ENCODE peak calls at places on chromosomes 1 and 21, in four cellular contexts. F is HepG2, U is K562, H is GM12878. J is an unnamed sample.

GRCh38 chr1:87106158-87106557 is 191.7 kb downstream of the HS2ST1 start:
- DNase-seq in H (no peak), U (no peak), F (no peak), J (no peak)

GRCh38 chr1:92274939-92275338 is 23.8 kb downstream of the GLMN start:
- DNase-seq in F (no peak), H (no peak), U (no peak), J (no peak)

GRCh38 chr1:47577310-47578025 is 139.6 kb downstream of the FOXD2 start:
- DNase-seq in U (no peak), F (no peak), H (no peak), J (no peak)

GRCh38 chr1:175274368-175274767 is 81.8 kb upstream of the KIAA0040 start:
- DNase-seq in U (no peak), H (peak), F (no peak), J (no peak)

GRCh38 chr21:29718081-29718815 is 221.5 kb downstream of the GRIK1 start:
- DNase-seq in H (no peak), F (no peak), U (no peak), J (no peak)

GRCh38 chr1:24502168-24503002 is at the start of gene RCAN3:
- DNase-seq in H (no peak), U (peak), F (peak), J (peak)

GRCh38 chr21:38622081-38622826 is 124.0 kb upstream of the ERG start:
- DNase-seq in U (no peak), F (no peak), H (no peak), J (no peak)

GRCh38 chr1:20302093-20302471 is 11.4 kb downstream of the VWA5B1 start:
- DNase-seq in H (no peak), U (no peak), F (no peak), J (no peak)

GRCh38 chr1:235327559-235328270 is at the start of gene ARID4B:
- DNase-seq in U (peak), F (no peak), H (no peak), J (peak)

GRCh38 chr1:40045182-40045581 is 4.7 kb downstream of the CAP1 start:
- DNase-seq in F (no peak), U (no peak), H (no peak), J (no peak)

GRCh38 chr1:18901952-18902522 is 318 bp downstream of the ALDH4A1 start:
- DNase-seq in H (no peak), F (no peak), U (no peak), J (peak)

GRCh38 chr1:90725341-90725960 is 8.3 kb upstream of the BARHL2 start:
- DNase-seq in F (no peak), U (no peak), H (no peak), J (no peak)

GRCh38 chr1:47209091-47209490 is 19.3 kb upstream of the PDZK1IP1 start:
- DNase-seq in H (no peak), F (no peak), U (no peak), J (no peak)

GRCh38 chr1:77824694-77825355 is 45.4 kb downstream of the MIGA1 start:
- DNase-seq in H (no peak), F (no peak), U (no peak), J (no peak)

GRCh38 chr1:226588484-226588883 is 39.9 kb downstream of the STUM start:
- DNase-seq in F (no peak), H (no peak), U (no peak), J (no peak)

GRCh38 chr1:175192111-175192629 is 406 bp downstream of the KIAA0040 start:
- DNase-seq in H (no peak), F (no peak), U (peak), J (peak)

GRCh38 chr1:23559985-23560755 is 869 bp upstream of the ID3 start:
- DNase-seq in H (no peak), U (no peak), F (no peak), J (no peak)

GRCh38 chr1:230753586-230754251 is 6.5 kb downstream of the CAPN9 start:
- DNase-seq in H (no peak), F (peak), U (peak), J (peak)

GRCh38 chr1:43648448-43648847 is 1.5 kb upstream of the KDM4A start:
- DNase-seq in F (no peak), H (no peak), U (no peak), J (no peak)

GRCh38 chr1:119184972-119185371 is 44.5 kb upstream of the WARS2 start:
- DNase-seq in H (no peak), U (no peak), F (no peak), J (no peak)

GRCh38 chr1:232943679-232944252 is 6.6 kb upstream of the NTPCR start:
- DNase-seq in H (no peak), U (no peak), F (no peak), J (no peak)

GRCh38 chr1:108200627-108201106 is 524 bp upstream of the SLC25A24 start:
- DNase-seq in F (peak), U (peak), H (no peak), J (peak)

GRCh38 chr1:107450899-107451664 is 310.2 kb downstream of the NTNG1 start:
- DNase-seq in U (no peak), F (no peak), H (peak), J (no peak)

GRCh38 chr1:8089535-8090228 is 63.6 kb upstream of the ERRFI1 start:
- DNase-seq in H (no peak), U (no peak), F (no peak), J (no peak)
- TF ChIP-seq TARDBP in H (no peak), U (no peak), F (no peak), J (no peak)

GRCh38 chr1:245802941-245803665 is 648.3 kb downstream of the KIF26B start:
- DNase-seq in F (no peak), U (peak), H (no peak), J (no peak)
- TF ChIP-seq TARDBP in F (no peak), U (no peak), H (no peak), J (no peak)

DNA sequence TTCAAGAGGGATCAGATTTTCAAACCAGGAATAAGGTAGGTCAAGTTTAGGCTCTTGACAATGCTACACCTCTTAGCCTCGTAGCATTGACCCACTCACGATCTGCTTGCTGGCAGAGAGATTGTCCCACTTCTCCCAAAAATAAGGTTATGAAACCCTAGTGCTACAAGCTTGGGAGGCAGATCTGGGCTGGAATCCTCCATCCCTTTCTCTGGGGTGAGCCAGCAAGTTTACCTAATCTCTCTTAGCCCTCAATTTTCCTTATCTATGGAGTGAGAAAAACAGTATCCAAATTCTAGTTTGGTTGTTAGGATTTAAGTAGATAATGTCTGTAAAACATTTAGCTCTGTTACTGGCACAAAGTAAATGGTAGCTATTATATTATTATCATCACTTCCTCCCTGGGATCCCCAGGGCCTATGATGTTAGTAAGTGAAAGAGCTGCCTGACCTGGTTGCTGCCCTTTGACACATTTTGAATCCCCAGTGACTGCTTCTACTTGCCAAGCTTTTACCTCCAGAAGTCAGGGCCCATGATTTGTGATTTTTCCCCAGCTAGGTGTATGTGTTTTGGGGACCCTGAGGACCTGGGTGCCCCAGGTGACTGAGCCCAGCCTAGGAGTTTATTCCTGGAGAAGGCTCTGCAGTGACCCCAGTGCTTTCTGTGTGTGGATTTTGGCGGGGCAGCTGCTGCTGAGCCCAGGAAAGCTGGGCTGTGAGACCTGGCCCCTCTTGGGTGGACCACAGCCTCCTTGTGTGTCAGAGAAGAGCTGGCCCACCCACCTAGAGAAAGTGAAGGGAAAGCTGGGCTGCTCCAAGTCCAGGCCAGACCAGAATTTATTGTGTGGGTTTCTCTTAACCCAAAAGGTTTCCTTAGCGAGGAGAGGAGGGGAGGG is 48.2 kb upstream of the VANGL1 start:
- DNase-seq in F (no peak), U (no peak), H (no peak), J (no peak)
- TF ChIP-seq TARDBP in F (no peak), U (no peak), H (no peak), J (no peak)

DNA sequence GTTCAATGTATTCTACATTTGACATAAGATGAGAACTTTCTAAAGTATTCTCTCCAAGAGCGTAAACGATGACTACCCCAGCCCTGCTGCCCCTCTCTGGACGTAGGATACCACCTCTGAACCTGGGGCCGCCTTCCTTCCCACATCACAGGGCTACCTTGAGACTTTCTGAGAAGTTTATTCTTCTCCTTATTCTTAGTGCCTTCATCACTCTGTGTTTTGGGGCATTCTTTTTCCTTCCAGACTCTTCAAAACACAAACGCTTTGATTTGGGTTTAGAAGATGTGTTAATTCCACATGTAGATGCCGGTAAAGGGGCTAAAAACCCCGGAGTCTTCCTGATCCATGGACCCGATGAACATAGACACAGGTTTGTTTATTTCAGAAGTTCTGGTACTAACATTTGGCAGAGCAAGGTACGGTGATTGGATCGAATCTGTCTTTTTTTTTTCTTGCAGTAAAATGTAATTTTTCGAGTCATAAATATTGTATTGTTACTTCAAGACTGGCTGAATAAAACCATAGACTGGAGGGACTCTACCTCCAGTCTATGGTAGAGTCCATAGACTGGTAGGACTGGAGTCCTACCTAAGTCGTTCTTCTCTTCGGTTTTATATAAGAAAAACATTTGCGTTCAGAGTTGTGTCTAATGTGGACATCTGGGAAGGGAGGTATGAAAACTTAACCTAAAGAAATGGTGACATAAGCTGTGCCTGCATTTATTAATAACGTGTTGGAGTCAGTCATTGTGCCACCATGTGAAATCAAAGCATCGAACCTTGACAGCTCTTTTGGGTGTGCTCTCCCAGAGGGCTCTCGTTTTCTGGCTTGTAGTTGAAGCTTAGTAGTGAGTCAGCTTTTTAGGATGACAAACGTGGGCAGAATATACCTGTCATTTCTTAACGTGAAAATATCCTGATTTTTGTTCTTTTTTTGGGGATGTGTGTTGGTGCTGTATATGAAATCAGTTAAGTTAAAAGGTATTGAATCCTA is 1.2 kb downstream of the MAN1A2 start:
- DNase-seq in U (no peak), F (peak), H (no peak), J (no peak)
- TF ChIP-seq TARDBP in U (no peak), F (no peak), H (no peak), J (no peak)

GRCh38 chr1:153536618-153537375 is 1.0 kb upstream of the S100A6 start:
- DNase-seq in F (no peak), U (no peak), H (no peak), J (no peak)
- TF ChIP-seq TARDBP in F (no peak), U (no peak), H (no peak), J (no peak)

GRCh38 chr1:2085080-2085479 is 34.9 kb downstream of the PRKCZ start:
- DNase-seq in H (no peak), U (no peak), F (no peak), J (no peak)
- TF ChIP-seq TARDBP in H (no peak), U (no peak), F (no peak), J (no peak)

GRCh38 chr1:5256793-5257192 is 602.4 kb downstream of the AJAP1 start:
- DNase-seq in U (no peak), H (no peak), F (no peak), J (no peak)

GRCh38 chr1:5253036-5253435 is 598.6 kb downstream of the AJAP1 start:
- DNase-seq in F (no peak), U (no peak), H (no peak), J (no peak)

GRCh38 chr1:5254131-5254725 is 599.8 kb downstream of the AJAP1 start:
- DNase-seq in F (no peak), U (no peak), H (no peak), J (no peak)

GRCh38 chr1:5250336-5250735 is 595.9 kb downstream of the AJAP1 start:
- DNase-seq in U (no peak), H (no peak), F (no peak), J (no peak)

DNA sequence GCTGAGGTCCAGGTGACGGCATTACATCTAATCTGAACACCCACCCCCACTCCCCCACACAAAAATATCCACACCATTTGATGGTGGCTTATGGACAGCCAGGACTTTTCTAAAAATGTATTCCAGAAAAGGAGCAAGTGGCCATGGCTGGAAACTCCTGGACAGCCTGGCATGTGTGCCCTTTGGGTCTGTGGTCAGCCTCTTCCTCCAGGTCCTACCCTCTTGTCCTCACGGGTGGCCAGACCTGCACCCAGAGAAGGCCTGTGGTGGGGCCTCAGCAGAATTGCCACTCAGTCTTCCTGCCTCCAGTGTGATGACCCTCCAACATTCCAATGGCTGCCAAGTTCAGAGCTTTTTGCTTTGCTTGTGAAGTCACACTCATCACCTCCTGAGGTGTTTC is 600.6 kb downstream of the AJAP1 start:
- DNase-seq in F (no peak), U (no peak), H (no peak), J (no peak)
- TF ChIP-seq TARDBP in F (no peak), U (no peak), H (no peak), J (no peak)